ENCODE peak calls at places on chromosomes 4 and X, in six cellular contexts. G is CD4-positive, alpha-beta memory T cell; Z is left ventricle myocardium inferior; H is breast epithelium; I is cardiac muscle cell; E is aorta. Q is an unnamed sample.

GRCh38 chrX:132612990-132613564 is 124.2 kb upstream of the MBNL3 start:
- DNase-seq in G (peak), Z (peak), H (no peak), I (peak), E (peak), Q (no peak)

GRCh38 chrX:53930513-53931380 is 113.5 kb downstream of the PHF8 start:
- DNase-seq in G (no peak), Z (no peak), H (no peak), I (peak), E (no peak), Q (no peak)

GRCh38 chr4:128322986-128323385 is 35.4 kb upstream of the PGRMC2 start:
- DNase-seq in G (no peak), Z (no peak), H (no peak), I (peak), E (no peak), Q (no peak)

GRCh38 chr4:173301518-173302201 is 32.5 kb downstream of the HMGB2 start:
- DNase-seq in G (peak), Z (no peak), H (no peak), I (peak), E (no peak), Q (no peak)

GRCh38 chr4:147244786-147245185 is 236.1 kb upstream of the EDNRA start:
- DNase-seq in G (no peak), Z (no peak), H (no peak), I (no peak), E (no peak), Q (no peak)

GRCh38 chr4:7652906-7653305 is 218.2 kb upstream of the PSAPL1 start:
- DNase-seq in G (no peak), Z (no peak), H (no peak), I (no peak), E (peak), Q (no peak)

GRCh38 chrX:119753001-119753400 is 5.4 kb upstream of the SOWAHD start:
- DNase-seq in G (no peak), Z (no peak), H (no peak), I (no peak), E (no peak), Q (no peak)

GRCh38 chr4:121034010-121034409 is 38.3 kb downstream of the NDNF start:
- DNase-seq in G (no peak), Z (no peak), H (no peak), I (peak), E (no peak), Q (no peak)

GRCh38 chr4:88217169-88217568 is 58.7 kb upstream of the ABCG2 start:
- DNase-seq in G (no peak), Z (no peak), H (no peak), I (no peak), E (no peak), Q (no peak)

GRCh38 chrX:120732461-120732860 is 102.6 kb upstream of the C1GALT1C1 start:
- DNase-seq in G (no peak), Z (no peak), H (no peak), I (no peak), E (no peak), Q (no peak)

GRCh38 chrX:20641954-20642353 is 375.2 kb upstream of the RPS6KA3 start:
- DNase-seq in G (no peak), Z (no peak), H (no peak), I (no peak), E (no peak), Q (no peak)

GRCh38 chr4:54384563-54384962 is 155.5 kb downstream of the PDGFRA start:
- DNase-seq in G (peak), Z (peak), H (no peak), I (peak), E (no peak), Q (peak)

GRCh38 chr4:128776794-128777216 is 32.7 kb upstream of the JADE1 start:
- DNase-seq in G (no peak), Z (peak), H (no peak), I (peak), E (peak), Q (no peak)

GRCh38 chr4:6182390-6183280 is 17.7 kb downstream of the JAKMIP1 start:
- DNase-seq in G (no peak), Z (no peak), H (no peak), I (no peak), E (peak), Q (no peak)

GRCh38 chrX:129833153-129834004 is 10.3 kb downstream of the ZDHHC9 start:
- DNase-seq in G (no peak), Z (no peak), H (no peak), I (peak), E (no peak), Q (no peak)

GRCh38 chr4:7086384-7086783 is 18.5 kb upstream of the GRPEL1 start:
- DNase-seq in G (no peak), Z (no peak), H (no peak), I (no peak), E (no peak), Q (no peak)

GRCh38 chr4:34720563-34720962 is 1523.8 kb downstream of the ARAP2 start:
- DNase-seq in G (no peak), Z (no peak), H (no peak), I (peak), E (no peak), Q (no peak)

GRCh38 chr4:2265113-2266110 is 3.5 kb upstream of the MXD4 start:
- DNase-seq in G (no peak), Z (no peak), H (no peak), I (no peak), E (peak), Q (no peak)
- H3K4me3 ChIP-seq in G (no peak), Z (peak), H (no peak), I (no peak), E (no peak), Q (no peak)

GRCh38 chrX:134315893-134316292 is 78.9 kb downstream of the CCDC160 start:
- DNase-seq in G (no peak), Z (no peak), H (no peak), I (no peak), E (no peak), Q (no peak)
- H3K4me3 ChIP-seq in G (no peak), Z (no peak), H (no peak), I (no peak), E (no peak), Q (no peak)

DNA sequence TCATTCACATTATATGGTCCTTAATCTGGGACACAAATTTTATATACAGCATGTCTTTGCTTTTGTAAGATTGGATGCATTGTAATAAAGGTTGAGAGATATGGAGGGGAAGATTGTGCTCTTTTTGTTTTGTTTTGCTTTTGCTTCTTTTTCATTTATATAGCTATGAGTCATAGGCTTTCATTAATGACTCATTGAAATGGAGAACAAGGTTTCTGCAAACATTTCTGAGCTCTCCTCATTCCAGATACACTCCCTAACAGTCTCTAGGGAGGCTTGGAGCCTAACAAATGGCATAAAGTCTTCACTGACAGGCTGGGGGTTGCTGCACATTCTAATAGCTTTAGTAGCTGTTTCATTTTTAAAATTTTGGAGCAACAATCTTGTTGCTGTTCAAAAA is 21.4 kb downstream of the PCDH18 start:
- DNase-seq in G (no peak), Z (no peak), H (no peak), I (peak), E (no peak), Q (no peak)
- H3K4me3 ChIP-seq in G (no peak), Z (peak), H (no peak), I (no peak), E (no peak), Q (no peak)

GRCh38 chr4:174420317-174420716 is 102.0 kb downstream of the HPGD start:
- DNase-seq in G (no peak), Z (no peak), H (no peak), I (no peak), E (no peak), Q (no peak)

GRCh38 chr4:174418640-174419039 is 103.6 kb downstream of the HPGD start:
- DNase-seq in G (no peak), Z (no peak), H (no peak), I (no peak), E (no peak), Q (no peak)

GRCh38 chr4:174425669-174426068 is 96.6 kb downstream of the HPGD start:
- DNase-seq in G (no peak), Z (no peak), H (no peak), I (no peak), E (no peak), Q (no peak)

GRCh38 chr4:174423257-174423944 is 98.9 kb downstream of the HPGD start:
- DNase-seq in G (peak), Z (no peak), H (no peak), I (peak), E (no peak), Q (no peak)

DNA sequence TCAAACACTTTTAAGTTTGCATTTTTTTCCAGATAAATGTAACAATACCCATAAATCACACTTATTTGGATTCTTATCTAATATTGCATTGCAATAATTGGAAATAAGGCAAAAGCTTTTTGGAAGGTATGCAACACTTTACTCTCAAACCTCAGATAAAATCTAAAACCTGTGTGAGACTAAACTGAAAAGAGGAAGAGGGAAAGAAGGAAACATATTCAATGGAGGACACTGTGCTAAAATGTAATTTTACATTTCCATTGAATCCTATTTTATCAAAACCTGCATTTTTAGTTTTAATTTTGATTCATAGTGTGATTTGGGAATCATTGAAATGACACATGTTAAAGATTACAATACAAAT is 99.4 kb downstream of the HPGD start:
- DNase-seq in G (no peak), Z (no peak), H (no peak), I (no peak), E (no peak), Q (no peak)
- H3K4me3 ChIP-seq in G (no peak), Z (no peak), H (no peak), I (no peak), E (no peak), Q (no peak)

GRCh38 chr4:78190595-78190994 is 133.5 kb downstream of the FRAS1 start:
- DNase-seq in G (no peak), Z (no peak), H (no peak), I (no peak), E (no peak), Q (no peak)
- H3K4me3 ChIP-seq in G (no peak), Z (no peak), H (no peak), I (no peak), E (no peak), Q (no peak)

DNA sequence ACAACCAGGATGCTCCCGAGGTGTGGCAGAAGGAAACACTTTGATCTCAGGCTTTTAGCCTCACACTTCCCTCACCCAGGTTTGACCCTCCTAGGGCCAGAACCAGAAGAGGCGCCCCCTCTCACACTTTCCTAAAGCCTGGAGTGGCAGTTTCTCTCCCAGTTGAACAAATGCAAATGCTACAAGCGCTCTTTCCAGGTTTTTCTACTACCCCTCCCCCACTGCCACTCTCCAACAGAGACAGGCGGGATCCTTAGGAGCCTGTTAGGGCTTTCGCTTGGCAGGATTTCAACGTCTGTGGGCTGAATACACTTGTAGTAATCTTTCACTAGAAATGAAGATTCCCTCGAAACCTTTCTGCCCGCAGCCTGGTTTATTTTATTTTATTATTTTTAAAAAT is 2.4 kb downstream of the TSC22D3 start:
- DNase-seq in G (no peak), Z (no peak), H (no peak), I (no peak), E (no peak), Q (no peak)
- H3K4me3 ChIP-seq in G (no peak), Z (peak), H (no peak), I (peak), E (no peak), Q (no peak)

GRCh38 chrX:48465336-48465933 is 4.6 kb downstream of the SLC38A5 start:
- DNase-seq in G (no peak), Z (no peak), H (no peak), I (peak), E (no peak), Q (no peak)

GRCh38 chrX:48468693-48469691 is 1.1 kb downstream of the SLC38A5 start:
- DNase-seq in G (peak), Z (no peak), H (no peak), I (no peak), E (no peak), Q (no peak)

GRCh38 chrX:48467331-48467761 is 2.7 kb downstream of the SLC38A5 start:
- DNase-seq in G (no peak), Z (no peak), H (no peak), I (no peak), E (no peak), Q (no peak)

GRCh38 chrX:48468247-48468671 is 1.8 kb downstream of the SLC38A5 start:
- DNase-seq in G (no peak), Z (no peak), H (no peak), I (no peak), E (no peak), Q (no peak)

GRCh38 chrX:48466696-48467095 is 3.4 kb downstream of the SLC38A5 start:
- DNase-seq in G (no peak), Z (no peak), H (no peak), I (no peak), E (no peak), Q (no peak)
- H3K4me3 ChIP-seq in G (no peak), Z (no peak), H (no peak), I (no peak), E (no peak), Q (peak)

DNA sequence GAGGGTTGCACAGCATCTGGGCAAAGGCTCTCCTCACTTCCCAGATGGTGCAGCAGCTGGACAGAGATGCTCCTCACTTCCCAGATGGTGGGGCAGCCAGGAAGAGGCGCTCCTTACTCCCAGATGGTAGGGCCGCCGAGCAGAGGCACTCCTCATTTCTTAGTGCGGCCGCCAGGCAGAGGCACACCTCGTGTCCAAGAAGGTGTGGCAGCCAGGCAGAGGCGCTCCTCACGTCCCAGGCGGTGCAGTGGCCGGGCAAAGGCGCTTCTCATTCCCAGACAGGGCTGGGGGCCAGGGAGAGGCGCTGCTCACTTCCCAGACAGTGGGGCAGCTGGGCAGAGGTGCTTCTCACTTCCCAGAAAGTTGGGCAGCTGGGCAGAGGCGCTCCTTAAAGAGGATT is 48.8 kb downstream of the ZNF732 start:
- DNase-seq in G (no peak), Z (no peak), H (no peak), I (no peak), E (no peak), Q (no peak)
- H3K4me3 ChIP-seq in G (no peak), Z (no peak), H (no peak), I (no peak), E (no peak), Q (no peak)